ENCODE peak calls at places on chromosomes 3 and 15, in nine cellular contexts. U is NCI-H1105; V is activated gamma-delta T cell treated with Interleukin-2 at 50 U/mL for 16 hours; L is stimulated activated CD4-positive, alpha-beta T cell treated with anti-CD3 and anti-CD28 coated beads, Interleukin-4, amount 100 ng/mL, for 48 hours; N is GM04503; I is NCI-H748 treated with DMSO at 0.1 percent for 48 hours; A is iPS-NIHi11; K is NCI-H446; H is DMS153. X is an unnamed sample.

GRCh38 chr15:34318277-34319079 is 19.1 kb downstream of the SLC12A6 start:
- DNase-seq in U (no peak), V (no peak), L (no peak), N (no peak), I (peak; percentile 45), A (peak; percentile 52), K (no peak), H (peak; percentile 31), X (peak; percentile 73)

GRCh38 chr15:30895461-30896210 is 8.1 kb upstream of the FAN1 start:
- DNase-seq in U (no peak), V (no peak), L (no peak), N (no peak), I (no peak), A (no peak), K (no peak), H (no peak), X (no peak)

GRCh38 chr15:68224546-68225250 is 4.8 kb downstream of the CLN6 start:
- DNase-seq in U (no peak), V (no peak), L (no peak), N (no peak), I (no peak), A (no peak), K (no peak), H (no peak), X (no peak)

GRCh38 chr3:197811343-197811742 is 20.3 kb downstream of the LRCH3 start:
- DNase-seq in U (no peak), V (no peak), L (no peak), N (peak; percentile 91), I (no peak), A (no peak), K (no peak), H (no peak), X (peak; percentile 97)

GRCh38 chr15:32957219-32957618 is 237.3 kb downstream of the FMN1 start:
- DNase-seq in U (no peak), V (no peak), L (no peak), N (no peak), I (peak; percentile 5), A (no peak), K (no peak), H (peak; percentile 13), X (no peak)

GRCh38 chr15:83871808-83872559 is 218.1 kb downstream of the ADAMTSL3 start:
- DNase-seq in U (no peak), V (no peak), L (no peak), N (no peak), I (no peak), A (no peak), K (no peak), H (no peak), X (peak; percentile 75)

GRCh38 chr15:98025237-98025636 is 64.7 kb downstream of the ARRDC4 start:
- DNase-seq in U (no peak), V (no peak), L (no peak), N (peak; percentile 37), I (no peak), A (no peak), K (no peak), H (no peak), X (peak; percentile 11)

GRCh38 chr3:134352031-134352671 is 22.1 kb downstream of the AMOTL2 start:
- DNase-seq in U (no peak), V (no peak), L (no peak), N (no peak), I (no peak), A (no peak), K (no peak), H (no peak), X (peak; percentile 55)

GRCh38 chr3:117281371-117281770 is 571.8 kb downstream of the TUSC7 start:
- DNase-seq in U (no peak), V (no peak), L (no peak), N (no peak), I (no peak), A (no peak), K (peak; percentile 95), H (no peak), X (no peak)

GRCh38 chr15:57992761-57993295 is 72.7 kb downstream of the ALDH1A2 start:
- DNase-seq in U (no peak), V (no peak), L (no peak), N (no peak), I (no peak), A (no peak), K (no peak), H (no peak), X (no peak)

GRCh38 chr3:104069114-104069513 is 1297.6 kb upstream of the ALCAM start:
- DNase-seq in U (no peak), V (no peak), L (no peak), N (no peak), I (no peak), A (no peak), K (no peak), H (no peak), X (no peak)

GRCh38 chr3:105413356-105413887 is 46.7 kb downstream of the ALCAM start:
- DNase-seq in U (no peak), V (no peak), L (no peak), N (no peak), I (no peak), A (no peak), K (no peak), H (no peak), X (no peak)

GRCh38 chr3:53229171-53229570 is 26.7 kb downstream of the TKT start:
- DNase-seq in U (no peak), V (no peak), L (no peak), N (no peak), I (no peak), A (peak; percentile 3), K (no peak), H (no peak), X (no peak)

GRCh38 chr3:143203848-143204247 is 84.3 kb downstream of the CHST2 start:
- DNase-seq in U (no peak), V (no peak), L (no peak), N (no peak), I (no peak), A (no peak), K (no peak), H (no peak), X (peak; percentile 11)

GRCh38 chr3:53715815-53716483 is 130.3 kb downstream of the CHDH start:
- DNase-seq in U (no peak), V (no peak), L (no peak), N (no peak), I (no peak), A (no peak), K (no peak), H (no peak), X (peak; percentile 25)

GRCh38 chr3:29353807-29354206 is 72.9 kb downstream of the RBMS3 start:
- DNase-seq in U (no peak), V (no peak), L (no peak), N (no peak), I (no peak), A (no peak), K (no peak), H (no peak), X (no peak)

GRCh38 chr15:70049115-70049514 is 48.6 kb downstream of the TLE3 start:
- DNase-seq in U (no peak), V (no peak), L (no peak), N (no peak), I (no peak), A (no peak), K (no peak), H (no peak), X (no peak)

GRCh38 chr3:178325330-178325729 is 210.9 kb upstream of the KCNMB2 start:
- DNase-seq in U (peak; percentile 15), V (no peak), L (no peak), N (peak; percentile 36), I (peak; percentile 35), A (no peak), K (peak; percentile 14), H (no peak), X (peak; percentile 77)